ENCODE peak calls at places on chromosomes 16 and 17, in four cellular contexts. One of them, this sample, is unnamed.

GRCh38 chr17:1241904-1242303 is 28.3 kb upstream of the BHLHA9 start:
- DNase-seq in K562: no peak
- DNase-seq in WTC11: no peak
- DNase-seq in SK-N-SH: peak
- DNase-seq in this sample: no peak

GRCh38 chr16:67632415-67633172 is 12.3 kb upstream of the CARMIL2 start:
- DNase-seq in WTC11: no peak
- DNase-seq in SK-N-SH: no peak
- DNase-seq in K562: no peak
- DNase-seq in this sample: no peak

GRCh38 chr17:80501739-80502577 is 25.6 kb upstream of the NPTX1 start:
- DNase-seq in WTC11: no peak
- DNase-seq in SK-N-SH: no peak
- DNase-seq in K562: no peak
- DNase-seq in this sample: no peak

GRCh38 chr16:47956881-47957280 is 198.9 kb downstream of the ABCC12 start:
- DNase-seq in WTC11: no peak
- DNase-seq in K562: no peak
- DNase-seq in SK-N-SH: no peak
- DNase-seq in this sample: no peak

GRCh38 chr16:50213939-50214519 is 52.3 kb upstream of the ADCY7 start:
- DNase-seq in K562: peak
- DNase-seq in WTC11: no peak
- DNase-seq in SK-N-SH: peak
- DNase-seq in this sample: no peak

GRCh38 chr17:58692239-58693055 is at the start of gene RAD51C:
- DNase-seq in K562: peak
- DNase-seq in WTC11: peak
- DNase-seq in SK-N-SH: peak
- DNase-seq in this sample: peak

GRCh38 chr16:84699712-84700517 is at the start of gene USP10:
- DNase-seq in K562: peak
- DNase-seq in WTC11: peak
- DNase-seq in SK-N-SH: peak
- DNase-seq in this sample: peak

GRCh38 chr16:11621920-11622651 is 35.4 kb upstream of the LITAF start:
- DNase-seq in SK-N-SH: peak
- DNase-seq in WTC11: no peak
- DNase-seq in K562: no peak
- DNase-seq in this sample: no peak

GRCh38 chr17:80629298-80630028 is 84.8 kb downstream of the RPTOR start:
- DNase-seq in SK-N-SH: no peak
- DNase-seq in K562: no peak
- DNase-seq in WTC11: no peak
- DNase-seq in this sample: no peak

GRCh38 chr16:86288716-86289294 is 221.5 kb upstream of the FOXF1 start:
- DNase-seq in K562: no peak
- DNase-seq in SK-N-SH: no peak
- DNase-seq in WTC11: peak
- DNase-seq in this sample: no peak

GRCh38 chr16:29820730-29821662 is 734 bp downstream of the MVP start:
- DNase-seq in K562: no peak
- DNase-seq in WTC11: no peak
- DNase-seq in SK-N-SH: no peak
- DNase-seq in this sample: no peak

GRCh38 chr16:86665929-86666328 is 87.6 kb downstream of the FOXL1 start:
- DNase-seq in SK-N-SH: no peak
- DNase-seq in WTC11: no peak
- DNase-seq in K562: no peak
- DNase-seq in this sample: no peak

GRCh38 chr17:65453204-65453931 is 108.1 kb downstream of the AXIN2 start:
- DNase-seq in WTC11: no peak
- DNase-seq in SK-N-SH: no peak
- DNase-seq in K562: no peak
- DNase-seq in this sample: no peak

GRCh38 chr17:79890706-79891105 is 51.5 kb upstream of the CBX4 start:
- DNase-seq in SK-N-SH: peak
- DNase-seq in K562: no peak
- DNase-seq in WTC11: peak
- DNase-seq in this sample: no peak

GRCh38 chr16:84220851-84221250 is 19.0 kb downstream of the KCNG4 start:
- DNase-seq in WTC11: no peak
- DNase-seq in SK-N-SH: no peak
- DNase-seq in K562: no peak
- DNase-seq in this sample: no peak

GRCh38 chr17:11986179-11986938 is 10.9 kb downstream of the ZNF18 start:
- DNase-seq in WTC11: no peak
- DNase-seq in SK-N-SH: no peak
- DNase-seq in K562: no peak
- DNase-seq in this sample: no peak

GRCh38 chr17:16521070-16521727 is 29.2 kb upstream of the LRRC75A start:
- DNase-seq in K562: peak
- DNase-seq in WTC11: peak
- DNase-seq in SK-N-SH: peak
- DNase-seq in this sample: peak

GRCh38 chr17:82441686-82442487 is 8.7 kb downstream of the CYBC1 start:
- DNase-seq in K562: no peak
- DNase-seq in WTC11: no peak
- DNase-seq in SK-N-SH: no peak
- DNase-seq in this sample: no peak

GRCh38 chr17:82440991-82441627 is 9.4 kb downstream of the CYBC1 start:
- DNase-seq in SK-N-SH: no peak
- DNase-seq in WTC11: peak
- DNase-seq in K562: no peak
- DNase-seq in this sample: no peak

GRCh38 chr17:82443465-82444283 is 6.9 kb downstream of the CYBC1 start:
- DNase-seq in K562: no peak
- DNase-seq in WTC11: no peak
- DNase-seq in SK-N-SH: no peak
- DNase-seq in this sample: no peak

GRCh38 chr17:82444284-82444893 is 6.2 kb downstream of the CYBC1 start:
- DNase-seq in WTC11: no peak
- DNase-seq in K562: no peak
- DNase-seq in SK-N-SH: peak
- DNase-seq in this sample: no peak

DNA sequence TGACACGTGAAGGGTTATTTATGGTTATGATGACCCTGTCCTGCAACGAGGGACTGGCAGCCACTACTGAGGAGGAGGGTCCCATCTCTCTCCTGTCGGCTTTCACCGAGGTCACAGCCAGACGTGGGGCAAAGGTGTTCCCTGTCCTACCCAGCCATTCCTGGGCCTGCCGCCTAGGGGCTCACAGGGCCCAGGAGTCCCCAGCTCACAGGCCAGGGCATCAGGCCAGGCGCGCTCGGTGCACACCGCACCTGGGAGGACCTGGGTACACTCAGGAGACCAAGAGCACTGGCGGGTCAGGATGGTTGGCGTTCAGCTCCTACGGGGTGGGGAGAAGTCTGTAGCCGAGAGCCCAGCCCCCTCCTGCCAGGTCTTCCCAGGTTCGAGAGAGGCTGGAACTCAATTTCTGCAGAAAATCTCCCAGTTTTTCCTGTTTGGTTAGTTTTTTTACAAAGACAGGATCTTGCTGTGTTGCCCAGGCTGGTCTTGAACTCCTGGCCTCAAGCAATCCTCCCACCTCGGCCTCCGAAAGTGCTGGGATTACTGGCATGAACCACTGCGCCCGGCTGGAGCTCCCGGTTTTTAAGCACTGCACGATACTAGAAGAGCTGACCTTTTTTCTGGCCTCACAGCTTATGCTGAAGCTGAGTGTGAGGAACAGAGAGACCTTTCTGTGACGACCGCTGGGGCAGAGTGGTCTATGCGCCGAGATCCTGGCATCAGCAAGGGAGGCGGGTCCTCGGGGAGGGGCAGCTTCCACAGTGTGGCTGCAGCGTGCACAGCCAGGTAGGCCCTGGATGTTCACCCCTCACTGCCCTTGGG is 7.7 kb downstream of the CYBC1 start:
- DNase-seq in WTC11: no peak
- DNase-seq in K562: no peak
- DNase-seq in SK-N-SH: no peak
- DNase-seq in this sample: no peak
- TF ChIP-seq TEAD4 in WTC11: no peak
- TF ChIP-seq TEAD4 in K562: no peak
- TF ChIP-seq TEAD4 in SK-N-SH: no peak
- TF ChIP-seq TEAD4 in this sample: no peak

GRCh38 chr16:57657228-57657627 is 10.9 kb upstream of the ADGRG3 start:
- DNase-seq in K562: no peak
- DNase-seq in SK-N-SH: no peak
- DNase-seq in WTC11: no peak
- DNase-seq in this sample: no peak
- TF ChIP-seq TEAD4 in K562: no peak
- TF ChIP-seq TEAD4 in SK-N-SH: no peak
- TF ChIP-seq TEAD4 in WTC11: no peak
- TF ChIP-seq TEAD4 in this sample: no peak

DNA sequence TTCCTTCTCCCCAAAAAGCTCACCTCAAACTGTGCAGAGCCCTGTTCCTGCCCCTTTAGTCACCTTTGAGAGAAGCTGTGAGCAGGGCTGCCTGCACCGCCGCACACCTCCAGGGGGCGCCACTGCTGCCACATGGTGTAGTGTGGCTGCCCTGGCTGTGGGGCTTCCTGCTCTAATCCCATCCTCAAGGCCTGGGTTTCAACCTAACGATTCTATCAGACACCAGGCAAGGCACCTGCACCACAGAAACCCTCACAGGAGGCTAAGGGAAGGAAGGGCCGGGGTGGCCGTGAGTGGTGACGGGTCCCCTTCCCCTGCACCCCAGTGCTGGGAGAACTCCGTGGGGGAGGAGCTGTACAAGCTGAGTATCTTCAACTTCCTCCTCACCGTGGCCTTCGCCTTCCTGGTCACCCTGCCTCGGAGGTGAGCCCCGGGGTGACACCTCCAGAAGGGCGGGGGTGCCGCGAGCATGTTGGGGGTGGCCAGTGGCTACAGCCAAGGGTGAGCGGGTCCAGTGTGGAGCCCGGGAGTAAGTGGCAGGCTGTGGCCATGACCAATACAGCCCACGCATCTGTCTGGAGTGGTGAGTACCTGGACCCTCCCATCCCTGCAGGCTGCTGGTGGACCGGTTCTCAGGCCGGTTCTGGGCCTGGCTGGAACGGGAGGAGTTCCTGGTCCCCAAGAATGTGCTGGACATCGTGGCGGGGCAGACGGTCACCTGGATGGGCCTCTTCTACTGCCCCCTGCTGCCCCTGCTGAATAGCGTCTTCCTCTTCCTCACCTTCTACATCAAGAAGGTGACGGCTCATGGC is 7.0 kb downstream of the TMC8 start:
- DNase-seq in WTC11: peak
- DNase-seq in K562: peak
- DNase-seq in SK-N-SH: peak
- DNase-seq in this sample: no peak
- TF ChIP-seq TEAD4 in WTC11: no peak
- TF ChIP-seq TEAD4 in K562: peak
- TF ChIP-seq TEAD4 in SK-N-SH: no peak
- TF ChIP-seq TEAD4 in this sample: peak

DNA sequence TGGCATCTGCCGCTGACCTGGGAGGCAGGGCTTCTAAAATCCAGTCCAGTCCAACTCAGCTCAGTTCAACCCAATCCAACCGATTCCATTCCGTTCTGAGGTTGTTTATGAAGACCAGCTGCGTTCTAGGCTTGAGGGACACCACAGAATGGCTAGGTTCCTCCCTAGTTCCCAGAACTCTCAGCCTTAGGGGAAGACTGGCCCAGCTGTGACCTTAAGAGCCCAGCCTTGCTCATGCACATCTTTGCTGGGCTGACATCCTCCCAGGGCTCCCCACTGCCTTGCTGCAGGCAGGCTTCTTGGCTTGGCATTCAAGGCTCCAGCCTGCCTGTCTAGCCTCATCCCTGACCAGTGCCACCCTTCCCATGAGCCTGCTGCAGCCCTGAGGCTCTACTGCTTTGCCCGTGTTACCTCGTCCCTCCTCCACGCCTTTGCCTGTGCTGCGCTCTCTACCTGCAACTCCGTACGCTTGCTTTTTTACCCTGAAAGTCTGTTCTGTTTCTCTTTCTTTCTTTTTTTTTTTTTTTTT is 7.9 kb downstream of the SLC12A3 start:
- DNase-seq in SK-N-SH: no peak
- DNase-seq in WTC11: no peak
- DNase-seq in K562: no peak
- DNase-seq in this sample: no peak
- TF ChIP-seq TEAD4 in SK-N-SH: no peak
- TF ChIP-seq TEAD4 in WTC11: no peak
- TF ChIP-seq TEAD4 in K562: no peak
- TF ChIP-seq TEAD4 in this sample: no peak

GRCh38 chr16:324451-325334 is 27.8 kb downstream of the AXIN1 start:
- DNase-seq in WTC11: peak
- DNase-seq in K562: peak
- DNase-seq in SK-N-SH: no peak
- DNase-seq in this sample: no peak
- TF ChIP-seq TEAD4 in WTC11: no peak
- TF ChIP-seq TEAD4 in K562: peak
- TF ChIP-seq TEAD4 in SK-N-SH: no peak
- TF ChIP-seq TEAD4 in this sample: no peak